ENCODE peak calls at places on chromosomes 16 and 17, in five cellular contexts. I is esophagus muscularis mucosa, J is endodermal cell, K is uterus, M is spleen. H is an unnamed sample.
A peak's percentile ranks its signal among the peaks of the same experiment; 100 is the strongest.

GRCh38 chr17:37458805-37459204 is 30.9 kb upstream of the DUSP14 start:
- DNase-seq in I (no peak), K (no peak), M (no peak), J (no peak), H (no peak)

GRCh38 chr16:11692171-11692570 is 23.9 kb downstream of the SNN start:
- DNase-seq in J (no peak), K (no peak), I (no peak), M (no peak), H (no peak)

GRCh38 chr16:35207059-35207999 is 1747.9 kb downstream of the TP53TG3F start:
- DNase-seq in M (peak; percentile 61), K (no peak), J (no peak), I (peak; percentile 62), H (no peak)

GRCh38 chr17:61461967-61462733 is 9.9 kb downstream of the TBX4 start:
- DNase-seq in I (no peak), J (peak; percentile 82), K (no peak), M (peak; percentile 64), H (no peak)

GRCh38 chr16:49524578-49525315 is 151.1 kb downstream of the C16orf78 start:
- DNase-seq in K (no peak), I (no peak), J (no peak), M (peak; percentile 64), H (no peak)

GRCh38 chr17:83073389-83074063 is 5.9 kb upstream of the METRNL start:
- DNase-seq in J (no peak), I (no peak), M (no peak), K (no peak), H (no peak)

GRCh38 chr17:31722251-31723056 is 136.6 kb downstream of the COPRS start:
- DNase-seq in J (no peak), K (no peak), I (no peak), M (no peak), H (no peak)

GRCh38 chr16:11977206-11978041 is 890 bp downstream of the SNX29 start:
- DNase-seq in J (peak; percentile 55), I (no peak), M (no peak), K (peak; percentile 66), H (no peak)

GRCh38 chr17:382644-383533 is 30.3 kb upstream of the RPH3AL start:
- DNase-seq in J (peak; percentile 90), I (no peak), K (no peak), M (peak; percentile 6), H (peak; percentile 64)

GRCh38 chr16:11308493-11309283 is 27.6 kb upstream of the PRM1 start:
- DNase-seq in K (no peak), M (peak; percentile 93), I (no peak), J (no peak), H (no peak)

GRCh38 chr17:41680426-41681040 is 8.2 kb upstream of the EIF1 start:
- DNase-seq in J (peak; percentile 52), I (no peak), K (no peak), M (no peak), H (no peak)

GRCh38 chr16:67247698-67248400 is 568 bp upstream of the FHOD1 start:
- DNase-seq in M (no peak), I (no peak), K (no peak), J (no peak), H (no peak)

GRCh38 chr16:88073201-88073721 is 122.0 kb downstream of the BANP start:
- DNase-seq in J (no peak), K (no peak), M (peak; percentile 64), I (no peak), H (no peak)

GRCh38 chr16:88077328-88078108 is 126.3 kb downstream of the BANP start:
- DNase-seq in I (no peak), K (no peak), M (peak; percentile 67), J (no peak), H (no peak)

GRCh38 chr16:88076211-88076931 is 125.1 kb downstream of the BANP start:
- DNase-seq in K (no peak), I (no peak), M (peak; percentile 65), J (no peak), H (no peak)

GRCh38 chr16:88074041-88074440 is 122.8 kb downstream of the BANP start:
- DNase-seq in I (no peak), J (no peak), M (peak; percentile 39), K (no peak), H (no peak)

GRCh38 chr16:88078111-88078775 is 127.0 kb downstream of the BANP start:
- DNase-seq in J (no peak), K (no peak), M (peak; percentile 41), I (no peak), H (no peak)
- H3K36me3 ChIP-seq in J (no peaks in the 10 kb centered on the region), K (no peaks in the 10 kb centered on the region), M (no peaks in the 10 kb centered on the region), I (peaks cover 9% of the 10 kb centered on the region), H (peaks cover 7% of the 10 kb centered on the region)

DNA sequence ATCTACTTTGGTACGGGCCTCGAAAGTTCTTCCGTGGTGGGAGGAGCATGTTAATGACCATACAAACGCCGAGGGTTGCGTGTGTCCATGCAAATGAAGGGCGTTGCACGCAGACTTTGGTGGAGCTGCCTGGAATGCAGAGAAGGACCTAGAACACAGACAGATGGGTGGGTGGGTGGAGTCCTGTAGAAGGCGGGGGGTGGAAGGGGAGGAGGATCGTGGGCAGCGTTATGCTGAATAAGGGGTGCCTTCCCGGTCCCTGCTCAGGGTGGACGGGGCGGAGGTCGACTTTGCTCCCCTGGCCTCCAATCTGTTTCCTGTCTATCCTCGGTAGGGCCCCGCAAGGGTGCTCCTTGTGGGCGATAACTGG is 795 bp upstream of the PAQR4 start:
- DNase-seq in K (no peak), I (no peak), J (no peak), M (no peak), H (no peak)
- H3K4me3 ChIP-seq in K (no peak overlapping the region), I (peak overlapping the region; percentile 73), J (peak overlapping the region; percentile 80), M (peak overlapping the region; percentile 95), H (peak overlapping the region; percentile 92)

DNA sequence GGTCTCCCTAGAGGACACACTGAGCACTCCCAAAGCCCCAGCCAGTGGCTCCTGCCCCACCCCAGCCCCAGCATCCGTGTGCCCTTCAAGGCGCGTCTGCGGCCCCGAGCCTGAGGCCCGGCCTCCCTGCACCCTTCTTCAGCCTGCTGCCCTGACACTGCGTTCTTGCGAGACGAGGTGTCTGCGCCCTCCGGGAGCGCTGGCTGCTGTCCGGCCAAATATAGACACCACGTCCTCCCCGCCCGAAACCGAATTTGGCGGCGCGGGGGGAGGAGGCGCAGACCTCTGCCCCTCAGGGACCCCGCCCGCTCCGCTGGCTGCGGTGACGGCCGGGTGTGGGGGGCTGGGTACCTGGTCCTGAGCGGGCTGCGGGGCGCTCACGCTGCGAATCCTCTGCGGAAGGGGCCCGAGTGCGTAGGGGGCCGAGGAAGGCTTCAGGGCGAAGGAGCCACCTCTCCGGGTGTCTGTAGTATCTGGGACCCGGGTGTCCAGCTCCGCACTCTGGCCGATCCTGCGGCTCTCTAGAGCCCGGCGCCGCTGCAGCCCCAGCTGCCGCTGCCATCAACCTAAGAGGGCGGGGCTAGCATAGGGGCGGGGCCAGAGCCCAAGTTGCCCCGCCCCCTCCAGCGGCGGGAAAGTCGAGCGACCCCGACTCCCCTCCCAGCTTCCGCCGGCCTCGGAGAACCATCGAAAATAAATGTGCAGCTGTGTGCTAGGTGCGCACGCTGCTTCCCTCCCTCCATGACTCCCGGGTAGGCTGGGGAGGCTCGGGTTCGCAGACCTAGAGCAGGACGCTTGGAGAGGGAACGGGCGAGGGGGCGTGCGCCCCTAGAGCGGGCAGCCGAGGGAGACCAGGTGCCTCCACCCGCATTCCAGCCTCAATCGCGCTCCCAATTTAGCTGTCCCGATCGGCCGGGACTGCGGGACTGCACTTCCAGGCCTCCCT is at the start of gene CORO6:
- DNase-seq in I (no peak), K (no peak), M (peak; percentile 87), J (peak; percentile 97), H (no peak)
- H3K27ac ChIP-seq in I (peak within 1 kb of the TSS; percentile 90), K (no peak within 1 kb of the TSS), M (no peak within 1 kb of the TSS), J (no peak within 1 kb of the TSS), H (no peak within 1 kb of the TSS)

GRCh38 chr17:49819118-49819517 is 28.8 kb downstream of the TAC4 start:
- DNase-seq in M (no peak), K (no peak), J (no peak), I (no peak), H (no peak)
- H3K36me3 ChIP-seq in M (peaks cover 8% of the 10 kb centered on the region), K (no peaks in the 10 kb centered on the region), J (peaks cover 91% of the 10 kb centered on the region), I (peaks cover 25% of the 10 kb centered on the region), H (peaks cover 19% of the 10 kb centered on the region)